ENCODE peak calls at places on chromosomes 16 and 17, in four cellular contexts. Z is coronary artery, G is HCT116, M is GM12865. U is an unnamed sample.

GRCh38 chr17:40699359-40699758 is 4.2 kb downstream of the KRT24 start:
- DNase-seq in G (no peak), M (no peak), Z (no peak), U (no peak)

GRCh38 chr17:40819528-40820125 is 2.8 kb downstream of the KRT10 start:
- DNase-seq in M (no peak), Z (no peak), G (no peak), U (no peak)

GRCh38 chr17:65498831-65499230 is 62.6 kb downstream of the AXIN2 start:
- DNase-seq in M (no peak), Z (no peak), G (no peak), U (no peak)

GRCh38 chr17:82376042-82376730 is 4.6 kb downstream of the UTS2R start:
- DNase-seq in M (no peak), G (no peak), Z (no peak), U (no peak)

GRCh38 chr16:16790597-16790996 is 411.7 kb downstream of the NPIPA7 start:
- DNase-seq in G (no peak), M (no peak), Z (no peak), U (no peak)

GRCh38 chr16:10681310-10682308 is 13.1 kb downstream of the TEKT5 start:
- DNase-seq in G (no peak), Z (peak; percentile 40), M (no peak), U (no peak)

GRCh38 chr16:27515874-27516353 is 33.8 kb downstream of the GTF3C1 start:
- DNase-seq in M (peak; percentile 57), G (peak; percentile 6), Z (no peak), U (no peak)

GRCh38 chr16:10485698-10486382 is 94.6 kb downstream of the EMP2 start:
- DNase-seq in Z (no peak), M (no peak), G (no peak), U (no peak)

GRCh38 chr16:85136705-85137322 is 24.5 kb upstream of the CIBAR2 start:
- DNase-seq in G (no peak), Z (peak; percentile 78), M (peak; percentile 55), U (peak; percentile 15)

GRCh38 chr16:29663020-29663828 is at the start of gene SPN:
- DNase-seq in M (peak; percentile 77), G (no peak), Z (no peak), U (no peak)

GRCh38 chr16:85057948-85058347 is 30.4 kb downstream of the KIAA0513 start:
- DNase-seq in M (peak; percentile 66), G (no peak), Z (no peak), U (no peak)

GRCh38 chr16:14345512-14346115 is 274.5 kb downstream of the MRTFB start:
- DNase-seq in Z (no peak), M (no peak), G (no peak), U (no peak)

GRCh38 chr16:73371584-73372319 is 323.8 kb upstream of the ZFHX3 start:
- DNase-seq in G (no peak), M (no peak), Z (no peak), U (no peak)

GRCh38 chr17:81329927-81330883 is 35.1 kb upstream of the SLC38A10 start:
- DNase-seq in Z (no peak), M (no peak), G (no peak), U (no peak)

GRCh38 chr17:44233582-44233981 is 14.1 kb upstream of the UBTF start:
- DNase-seq in M (no peak), G (no peak), Z (no peak), U (no peak)

GRCh38 chr17:77465358-77466041 is 324.7 kb downstream of the SEC14L1 start:
- DNase-seq in M (peak; percentile 94), G (no peak), Z (no peak), U (no peak)

GRCh38 chr17:65753348-65753747 is 191.9 kb upstream of the AXIN2 start:
- DNase-seq in Z (no peak), M (no peak), G (no peak), U (no peak)

GRCh38 chr17:71975331-71975801 is 145.5 kb upstream of the SOX9 start:
- DNase-seq in G (no peak), M (no peak), Z (peak; percentile 82), U (no peak)

GRCh38 chr17:10001296-10001904 is 96.3 kb upstream of the RCVRN start:
- DNase-seq in M (no peak), Z (no peak), G (no peak), U (no peak)

GRCh38 chr16:80931985-80932720 is 74.5 kb downstream of the CMC2 start:
- DNase-seq in Z (peak; percentile 77), G (no peak), M (peak; percentile 9), U (no peak)

GRCh38 chr17:17723354-17724261 is 42.4 kb downstream of the RAI1 start:
- DNase-seq in Z (no peak), M (peak; percentile 41), G (no peak), U (no peak)

GRCh38 chr17:79655672-79656290 is 44.9 kb upstream of the RBFOX3 start:
- DNase-seq in Z (peak; percentile 68), G (no peak), M (no peak), U (no peak)

GRCh38 chr16:87487361-87487924 is 5.4 kb downstream of the ZCCHC14 start:
- DNase-seq in Z (no peak), M (no peak), G (peak; percentile 69), U (no peak)

GRCh38 chr17:62656446-62656845 is 29.0 kb downstream of the MRC2 start:
- DNase-seq in M (no peak), G (no peak), Z (no peak), U (no peak)

GRCh38 chr17:77842906-77843249 is 115.6 kb upstream of the TNRC6C start:
- DNase-seq in M (no peak), Z (no peak), G (no peak), U (no peak)

GRCh38 chr16:87955302-87956168 is 4.3 kb downstream of the BANP start:
- DNase-seq in Z (no peak), G (no peak), M (no peak), U (no peak)

GRCh38 chr17:7560172-7561027 is 1.3 kb upstream of the SENP3 start:
- DNase-seq in Z (no peak), M (peak; percentile 70), G (no peak), U (no peak)

GRCh38 chr16:51989637-51990230 is 557.2 kb downstream of the TOX3 start:
- DNase-seq in G (no peak), Z (no peak), M (no peak), U (no peak)

GRCh38 chr17:74641224-74641948 is 17.8 kb upstream of the CD300E start:
- DNase-seq in Z (peak; percentile 69), G (no peak), M (peak; percentile 24), U (no peak)

GRCh38 chr17:77282524-77283515 is 142.1 kb downstream of the SEC14L1 start:
- DNase-seq in M (peak; percentile 68), G (no peak), Z (no peak), U (no peak)

GRCh38 chr16:88992351-88993005 is 15.5 kb upstream of the CBFA2T3 start:
- DNase-seq in Z (no peak), M (no peak), G (no peak), U (no peak)

GRCh38 chr17:10198509-10199249 is at the start of gene GAS7:
- DNase-seq in G (no peak), Z (no peak), M (peak; percentile 41), U (no peak)

GRCh38 chr17:82019905-82020873 is 2.5 kb downstream of the CENPX start:
- DNase-seq in M (peak; percentile 76), G (peak; percentile 56), Z (no peak), U (no peak)

GRCh38 chr17:60134396-60135159 is 15.2 kb upstream of the CA4 start:
- DNase-seq in Z (no peak), M (no peak), G (no peak), U (no peak)

GRCh38 chr17:9003355-9004131 is 17.8 kb upstream of the NTN1 start:
- DNase-seq in G (no peak), M (no peak), Z (no peak), U (no peak)

GRCh38 chr17:12727076-12727750 is 61.5 kb downstream of the MYOCD start:
- DNase-seq in Z (no peak), G (no peak), M (no peak), U (no peak)

GRCh38 chr16:2473999-2474876 is 689 bp upstream of the TBC1D24 start:
- DNase-seq in M (peak; percentile 72), Z (no peak), G (no peak), U (no peak)
- TF ChIP-seq CTCF in M (peak; percentile 55), Z (no peak), G (no peak), U (peak; percentile 74)

GRCh38 chr17:58136669-58137279 is 11.4 kb upstream of the OR4D1 start:
- DNase-seq in M (no peak), Z (no peak), G (peak; percentile 54), U (no peak)
- TF ChIP-seq CTCF in M (no peak), Z (no peak), G (peak; percentile 94), U (peak; percentile 80)

GRCh38 chr17:1473170-1473569 is 17.1 kb upstream of the CRK start:
- DNase-seq in G (no peak), Z (no peak), M (no peak), U (no peak)
- TF ChIP-seq CTCF in G (no peak), Z (no peak), M (no peak), U (no peak)

GRCh38 chr17:47243737-47244598 is 9.7 kb upstream of the ITGB3 start:
- DNase-seq in G (no peak), Z (no peak), M (no peak), U (no peak)
- TF ChIP-seq CTCF in G (no peak), Z (no peak), M (no peak), U (no peak)

DNA sequence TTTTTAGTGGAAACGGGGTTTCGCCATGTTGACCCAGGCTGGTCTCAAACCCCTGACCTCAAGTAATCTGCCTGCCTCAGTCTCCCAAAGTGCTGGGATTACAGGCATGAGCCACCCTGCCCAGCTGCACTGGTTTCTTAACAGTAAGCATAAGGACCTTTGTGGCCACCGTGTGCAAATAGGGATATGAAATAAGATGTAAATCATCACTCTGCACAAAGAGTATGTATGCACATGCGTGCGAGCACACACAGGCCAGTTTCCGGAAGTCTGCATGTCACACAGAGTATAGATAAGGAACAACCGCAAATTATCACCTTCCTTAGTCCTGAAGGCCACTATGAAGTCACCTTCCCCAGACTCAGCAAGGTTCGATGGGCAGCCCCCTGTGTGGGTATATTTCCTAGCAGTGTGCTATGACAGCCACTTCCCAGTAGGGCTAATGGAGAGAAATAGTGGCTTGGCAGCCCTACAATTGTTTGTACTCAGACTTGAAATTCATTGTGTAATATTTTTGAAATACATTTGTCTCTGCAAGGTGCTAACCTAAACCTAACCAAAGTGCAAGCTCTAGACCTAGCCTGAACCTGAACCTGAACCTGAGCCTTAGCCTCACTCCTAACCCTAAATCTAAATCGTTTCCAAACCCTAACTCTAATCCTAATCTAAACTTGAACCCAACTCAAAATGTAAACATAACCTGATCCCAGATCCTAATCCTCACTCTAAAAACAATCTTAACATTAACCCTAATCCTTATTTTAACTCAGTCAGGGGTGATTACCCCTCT is 48.4 kb upstream of the SKAP1 start:
- DNase-seq in G (no peak), Z (no peak), M (peak; percentile 77), U (no peak)
- TF ChIP-seq CTCF in G (no peak), Z (no peak), M (no peak), U (no peak)

U was measured in LNCaP clone FGC.